ENCODE peak calls at places on chromosomes 1 and 21, in seven cellular contexts. O is NCI-H1436, T is endothelial cell, S is endodermal cell, M is NCI-H2029, B is NCI-H69, W is NCI-H1092. Q is an unnamed sample.

GRCh38 chr21:46486481-46487000 is 27.9 kb downstream of the DIP2A start:
- DNase-seq in M (no peak), W (no peak), S (no peak), B (no peak), O (no peak), T (no peak), Q (no peak)

GRCh38 chr1:89607888-89608626 is 24.9 kb upstream of the LRRC8C start:
- DNase-seq in T (no peak), S (no peak), O (no peak), M (no peak), B (no peak), W (no peak), Q (no peak)

GRCh38 chr1:60265560-60266535 is 192.3 kb upstream of the C1orf87 start:
- DNase-seq in W (no peak), O (no peak), S (no peak), M (no peak), T (no peak), B (no peak), Q (no peak)

GRCh38 chr1:155139895-155140629 is at the start of gene DPM3:
- DNase-seq in M (peak), W (peak), T (peak), S (peak), O (peak), B (peak), Q (peak)

GRCh38 chr21:45615145-45615711 is 28.3 kb upstream of the PCBP3 start:
- DNase-seq in W (peak), S (peak), O (no peak), T (no peak), B (peak), M (no peak), Q (no peak)

GRCh38 chr21:39137248-39138186 is 45.7 kb downstream of the PSMG1 start:
- DNase-seq in W (no peak), S (peak), B (no peak), T (no peak), M (no peak), O (no peak), Q (no peak)

GRCh38 chr1:12151465-12151864 is 15.3 kb upstream of the TNFRSF1B start:
- DNase-seq in M (no peak), T (no peak), O (no peak), B (no peak), S (no peak), W (no peak), Q (no peak)

GRCh38 chr1:145871994-145872411 is 13.1 kb upstream of the PIAS3 start:
- DNase-seq in B (no peak), T (peak), O (no peak), S (peak), W (no peak), M (no peak), Q (no peak)

GRCh38 chr21:26405735-26406361 is 167.2 kb downstream of the CYYR1 start:
- DNase-seq in O (peak), W (peak), T (no peak), S (peak), B (peak), M (no peak), Q (no peak)

GRCh38 chr1:204598319-204598969 is 82.2 kb downstream of the MDM4 start:
- DNase-seq in B (no peak), S (no peak), M (no peak), O (no peak), T (no peak), W (no peak), Q (no peak)

GRCh38 chr1:159188375-159188788 is 16.3 kb upstream of the ACKR1 start:
- DNase-seq in S (peak), B (no peak), T (peak), O (no peak), M (no peak), W (no peak), Q (peak)

GRCh38 chr1:198657550-198658064 is 18.8 kb downstream of the PTPRC start:
- DNase-seq in W (no peak), M (no peak), B (peak), T (no peak), O (no peak), S (no peak), Q (no peak)

GRCh38 chr1:233638513-233638912 is 24.6 kb downstream of the KCNK1 start:
- DNase-seq in O (no peak), T (no peak), W (no peak), S (no peak), B (no peak), M (no peak), Q (no peak)

GRCh38 chr1:78497196-78497595 is 6.4 kb downstream of the PTGFR start:
- DNase-seq in S (no peak), M (no peak), O (no peak), W (no peak), B (no peak), T (no peak), Q (no peak)

GRCh38 chr1:180168786-180169640 is 14.3 kb downstream of the QSOX1 start:
- DNase-seq in O (peak), M (peak), S (peak), T (peak), B (peak), W (peak), Q (peak)

GRCh38 chr1:57254006-57254405 is 169.9 kb downstream of the DAB1 start:
- DNase-seq in T (no peak), M (no peak), O (no peak), W (no peak), S (no peak), B (no peak), Q (no peak)

GRCh38 chr1:215761446-215761845 is 194.3 kb downstream of the KCTD3 start:
- DNase-seq in S (no peak), M (no peak), T (no peak), B (no peak), W (no peak), O (no peak), Q (no peak)

GRCh38 chr1:38071530-38072266 is 25.1 kb upstream of the POU3F1 start:
- DNase-seq in T (no peak), S (no peak), W (no peak), O (no peak), M (no peak), B (peak), Q (no peak)

GRCh38 chr1:114725230-114725629 is 8.7 kb upstream of the NRAS start:
- DNase-seq in M (no peak), S (no peak), B (no peak), W (no peak), O (no peak), T (no peak), Q (no peak)

GRCh38 chr1:246117066-246117791 is 389.9 kb downstream of the SMYD3 start:
- DNase-seq in M (peak), O (peak), S (peak), B (peak), W (peak), T (peak), Q (no peak)